ENCODE peak calls at places on chromosomes 16 and 17, in seven cellular contexts. O is omental fat pad, K is HFF-Myc, Z is left lung, H is epithelial cell of esophagus, T is neural progenitor cell, E is GM23338. N is an unnamed sample.

GRCh38 chr17:33929181-33929724 is 325.8 kb upstream of the CCL2 start:
- DNase-seq in T (peak), O (no peak), E (peak), H (no peak), K (no peak), Z (no peak), N (no peak)

GRCh38 chr17:38578229-38578628 is 27.5 kb downstream of the SRCIN1 start:
- DNase-seq in Z (no peak), O (no peak), K (no peak), H (no peak), E (peak), T (peak), N (no peak)

GRCh38 chr16:46857261-46857962 is 26.4 kb upstream of the C16orf87 start:
- DNase-seq in H (peak), K (peak), Z (no peak), O (no peak), E (peak), T (peak), N (peak)

GRCh38 chr17:64073771-64074703 is 53.6 kb upstream of the ICAM2 start:
- DNase-seq in E (no peak), Z (no peak), O (no peak), T (no peak), H (no peak), K (no peak), N (no peak)

GRCh38 chr17:21199856-21200255 is 14.1 kb downstream of the TMEM11 start:
- DNase-seq in Z (no peak), E (peak), K (no peak), O (no peak), H (no peak), T (peak), N (no peak)

GRCh38 chr16:83549836-83550569 is 257.8 kb upstream of the HSBP1 start:
- DNase-seq in H (no peak), O (no peak), E (no peak), K (no peak), T (peak), Z (no peak), N (no peak)

GRCh38 chr16:84065536-84066132 is 23.0 kb upstream of the SLC38A8 start:
- DNase-seq in E (peak), H (peak), O (peak), Z (no peak), K (peak), T (peak), N (peak)

GRCh38 chr17:45115015-45115625 is 17.2 kb downstream of the PLCD3 start:
- DNase-seq in K (no peak), Z (no peak), T (no peak), E (no peak), H (no peak), O (no peak), N (no peak)

GRCh38 chr17:79415365-79415764 is 195.5 kb downstream of the RBFOX3 start:
- DNase-seq in Z (no peak), T (no peak), K (no peak), H (no peak), O (no peak), E (no peak), N (no peak)

GRCh38 chr17:44941712-44942331 is 5.8 kb downstream of the KIF18B start:
- DNase-seq in H (no peak), O (no peak), Z (no peak), K (no peak), E (no peak), T (no peak), N (no peak)

GRCh38 chr16:86078121-86078600 is 179.2 kb downstream of the IRF8 start:
- DNase-seq in E (no peak), Z (peak), T (no peak), O (no peak), K (no peak), H (no peak), N (no peak)

GRCh38 chr16:28191364-28191985 is 20.3 kb downstream of the XPO6 start:
- DNase-seq in H (peak), T (no peak), O (no peak), Z (no peak), E (no peak), K (no peak), N (peak)

GRCh38 chr17:57986841-57987581 is 1.0 kb downstream of the VEZF1 start:
- DNase-seq in T (peak), H (peak), K (no peak), Z (peak), E (peak), O (no peak), N (no peak)

GRCh38 chr16:54431041-54431996 is 144.7 kb upstream of the IRX3 start:
- DNase-seq in O (no peak), T (no peak), E (no peak), H (no peak), Z (no peak), K (peak), N (no peak)

GRCh38 chr16:77877712-77878111 is 89.3 kb downstream of the VAT1L start:
- DNase-seq in Z (no peak), H (peak), O (no peak), E (no peak), T (no peak), K (peak), N (peak)

GRCh38 chr17:53749178-53749577 is 73.5 kb upstream of the KIF2B start:
- DNase-seq in O (no peak), Z (no peak), T (peak), H (peak), K (no peak), E (peak), N (peak)

GRCh38 chr17:28570716-28571254 is 539 bp downstream of the PIGS start:
- DNase-seq in H (peak), E (peak), T (peak), O (no peak), K (no peak), Z (peak), N (no peak)

GRCh38 chr16:83561876-83562275 is 245.9 kb upstream of the HSBP1 start:
- DNase-seq in O (no peak), K (no peak), E (peak), H (peak), T (peak), Z (no peak), N (no peak)

GRCh38 chr17:77936881-77937280 is 21.6 kb upstream of the TNRC6C start:
- DNase-seq in T (no peak), Z (no peak), K (no peak), H (no peak), O (no peak), E (no peak), N (no peak)

GRCh38 chr17:40031706-40032105 is 16.5 kb downstream of the CSF3 start:
- DNase-seq in H (no peak), E (no peak), Z (no peak), K (no peak), O (no peak), T (no peak), N (no peak)

GRCh38 chr16:54806961-54807360 is 123.7 kb upstream of the IRX5 start:
- DNase-seq in E (no peak), O (no peak), H (no peak), T (no peak), Z (no peak), K (no peak), N (no peak)

GRCh38 chr16:19601083-19601976 is 45.8 kb downstream of the VPS35L start:
- DNase-seq in Z (no peak), K (no peak), H (peak), T (peak), E (peak), O (no peak), N (peak)

GRCh38 chr16:4136229-4136813 is 20.1 kb upstream of the ADCY9 start:
- DNase-seq in H (peak), O (no peak), E (peak), T (no peak), K (no peak), Z (peak), N (peak)

GRCh38 chr16:89121691-89122321 is 28.2 kb downstream of the ACSF3 start:
- DNase-seq in Z (no peak), T (no peak), O (no peak), H (no peak), E (no peak), K (no peak), N (no peak)

GRCh38 chr17:57104461-57105175 is 19.6 kb downstream of the AKAP1 start:
- DNase-seq in T (no peak), Z (no peak), K (peak), E (no peak), O (no peak), H (no peak), N (no peak)

GRCh38 chr17:81251943-81252301 is 12.8 kb downstream of the NDUFAF8 start:
- DNase-seq in Z (no peak), O (no peak), T (no peak), K (no peak), H (no peak), E (no peak), N (no peak)

GRCh38 chr16:89096768-89097527 is 3.3 kb downstream of the ACSF3 start:
- DNase-seq in O (no peak), H (no peak), K (no peak), E (no peak), Z (no peak), T (no peak), N (no peak)

GRCh38 chr16:80288616-80289015 is 252.2 kb upstream of the DYNLRB2 start:
- DNase-seq in T (no peak), O (no peak), Z (no peak), K (no peak), E (no peak), H (no peak), N (no peak)

GRCh38 chr17:83189673-83190385 is 110.4 kb downstream of the METRNL start:
- DNase-seq in Z (peak), K (peak), O (peak), H (no peak), T (no peak), E (no peak), N (no peak)

GRCh38 chr16:79093554-79093967 is 507.0 kb downstream of the MAF start:
- DNase-seq in K (no peak), H (no peak), E (no peak), Z (peak), T (no peak), O (no peak), N (no peak)

GRCh38 chr17:15942207-15942833 is 2.6 kb upstream of the ADORA2B start:
- DNase-seq in E (no peak), K (no peak), Z (peak), T (no peak), O (no peak), H (peak), N (no peak)

GRCh38 chr16:21001262-21001661 is 100.7 kb downstream of the LYRM1 start:
- DNase-seq in Z (no peak), T (peak), E (peak), O (no peak), K (peak), H (peak), N (no peak)

GRCh38 chr16:50369133-50369804 is 481 bp upstream of the BRD7 start:
- DNase-seq in H (no peak), E (no peak), K (no peak), Z (no peak), O (no peak), T (no peak), N (no peak)

GRCh38 chr17:41907185-41907556 is 11.6 kb downstream of the ACLY start:
- DNase-seq in T (no peak), K (peak), E (no peak), Z (no peak), O (no peak), H (no peak), N (no peak)

GRCh38 chr16:67430504-67431076 is 331 bp upstream of the HSD11B2 start:
- DNase-seq in Z (no peak), O (no peak), K (no peak), H (peak), E (peak), T (peak), N (peak)

GRCh38 chr17:77160032-77160876 is 19.5 kb downstream of the SEC14L1 start:
- DNase-seq in E (no peak), H (no peak), O (no peak), T (no peak), K (no peak), Z (no peak), N (no peak)

GRCh38 chr17:82215972-82216300 is 3.3 kb upstream of the CCDC57 start:
- DNase-seq in K (no peak), O (no peak), T (no peak), H (no peak), E (no peak), Z (no peak), N (no peak)

GRCh38 chr17:82734987-82735866 is at the start of gene FN3K:
- DNase-seq in T (peak), O (no peak), E (peak), K (no peak), H (peak), Z (peak), N (peak)

DNA sequence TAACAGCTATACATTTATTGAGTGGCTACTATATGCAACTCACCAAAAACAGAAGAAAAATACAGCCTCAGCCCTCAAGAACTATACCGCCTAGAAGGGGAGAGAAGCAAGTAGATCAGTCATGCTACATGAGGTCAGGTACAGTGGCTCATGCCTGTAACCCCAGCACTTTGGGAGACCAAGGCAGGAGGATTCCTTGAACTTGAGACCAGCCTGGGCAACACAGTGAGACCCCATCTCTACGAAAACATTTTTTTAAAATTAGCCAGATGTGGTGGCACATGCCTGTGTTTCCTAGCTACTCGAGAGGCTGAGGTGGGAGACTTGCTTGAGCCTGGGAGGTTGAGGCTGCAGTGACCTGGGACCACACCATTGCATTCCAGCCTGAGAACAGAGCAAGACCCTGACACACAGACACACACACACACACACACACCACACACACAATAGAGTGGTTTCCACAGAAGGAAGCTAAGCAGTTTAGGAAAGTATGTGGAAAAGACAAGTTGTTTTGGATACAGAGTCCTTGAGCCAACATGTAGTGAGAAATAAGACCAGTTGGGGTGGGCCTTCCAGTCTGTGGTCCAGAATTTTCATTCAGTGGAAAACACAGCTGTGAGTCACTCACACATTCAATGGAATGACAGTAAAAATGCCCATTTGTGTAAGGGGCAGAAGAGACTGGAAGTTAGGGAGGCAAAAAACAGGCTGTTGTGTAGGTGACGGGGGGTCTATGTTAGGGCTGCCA is 10.8 kb upstream of the SNTB2 start:
- DNase-seq in Z (no peak), O (no peak), K (no peak), E (no peak), H (no peak), T (no peak), N (no peak)
- TF ChIP-seq CTCF in Z (no peak), O (no peak), K (no peak), E (no peak), H (no peak), T (no peak), N (no peak)

DNA sequence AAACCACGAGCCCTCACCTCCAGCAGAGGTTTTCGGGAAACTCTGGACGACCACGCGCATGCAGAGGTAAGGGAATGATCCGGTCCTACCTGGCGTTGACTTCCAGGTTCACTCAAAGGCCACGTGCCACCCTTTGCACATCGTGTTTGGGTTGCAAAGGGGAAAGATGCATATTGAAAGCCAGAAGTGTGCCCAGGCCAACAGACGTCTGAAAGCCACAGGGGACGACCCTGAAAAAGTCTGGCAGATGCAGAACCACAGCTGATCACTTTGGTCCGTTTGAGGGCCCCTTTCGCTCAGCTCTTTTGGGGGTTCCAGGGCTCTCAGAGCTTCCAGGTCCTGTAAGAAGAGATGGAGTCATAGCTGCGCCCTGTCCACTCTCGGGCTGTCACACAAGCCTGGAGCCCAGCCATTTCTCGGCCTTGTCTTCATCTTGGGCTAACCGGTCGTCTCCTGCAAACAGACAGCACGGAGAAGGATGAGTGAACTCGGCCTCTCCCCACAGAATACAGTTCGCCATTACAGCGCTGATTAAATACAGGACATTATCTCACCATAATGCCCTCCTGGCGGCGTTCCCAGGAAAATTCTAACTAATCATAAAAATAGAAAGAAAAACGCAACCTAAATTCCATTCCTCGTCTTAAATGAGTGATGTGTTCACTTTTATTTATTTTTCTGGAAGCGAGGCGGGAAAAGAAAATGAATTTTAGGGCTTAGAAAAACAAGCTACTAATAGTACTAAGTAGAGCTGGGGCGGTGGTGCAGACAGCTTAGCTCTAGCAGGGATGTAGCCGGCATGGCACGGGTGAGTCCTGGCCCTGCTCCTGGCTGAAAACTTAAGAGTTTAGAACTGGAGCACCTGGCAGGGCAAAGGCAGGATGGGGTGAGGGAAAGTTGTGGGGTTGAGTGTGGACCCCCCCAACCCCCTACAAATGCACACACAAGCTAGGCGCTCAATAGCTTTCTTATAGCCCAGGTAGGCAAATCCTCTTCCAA is 45.5 kb upstream of the ZFHX3 start:
- DNase-seq in O (no peak), H (no peak), Z (no peak), T (no peak), K (no peak), E (no peak), N (no peak)
- TF ChIP-seq CTCF in O (no peak), H (no peak), Z (no peak), T (no peak), K (no peak), E (no peak), N (no peak)

GRCh38 chr17:67833946-67834631 is 8.8 kb downstream of the BPTF start:
- DNase-seq in E (peak), T (peak), Z (no peak), K (no peak), O (no peak), H (no peak), N (no peak)
- TF ChIP-seq CTCF in E (peak), T (peak), Z (no peak), K (peak), O (no peak), H (no peak), N (no peak)

GRCh38 chr17:55601874-55602364 is 90.7 kb upstream of the SMIM36 start:
- DNase-seq in K (no peak), H (peak), Z (no peak), E (peak), T (peak), O (no peak), N (peak)
- TF ChIP-seq CTCF in K (peak), H (peak), Z (peak), E (peak), T (peak), O (peak), N (peak)

DNA sequence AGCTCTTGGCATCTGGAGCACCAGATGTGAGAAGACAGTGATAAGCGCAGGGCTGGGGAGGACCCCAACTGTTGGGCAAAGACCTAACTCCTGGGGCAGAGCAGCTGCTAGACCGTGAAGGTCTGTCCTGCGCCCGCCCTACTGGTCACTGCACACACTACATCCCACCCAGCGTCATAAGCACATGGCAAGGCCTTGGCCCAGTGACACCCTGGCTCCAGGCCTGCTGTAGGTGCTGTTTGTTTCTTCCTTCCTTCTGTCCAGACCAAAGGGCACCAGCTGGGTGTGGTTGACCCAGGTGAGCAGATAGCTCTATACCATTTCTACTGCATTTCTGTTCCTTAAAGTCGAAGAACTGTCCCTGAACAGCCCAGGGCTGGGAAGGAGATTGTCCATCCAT is 6.4 kb downstream of the TRPV3 start:
- DNase-seq in O (no peak), K (no peak), H (no peak), T (no peak), E (peak), Z (no peak), N (no peak)
- TF ChIP-seq CTCF in O (no peak), K (peak), H (no peak), T (peak), E (peak), Z (no peak), N (no peak)

GRCh38 chr16:1061769-1062505 is 10.6 kb upstream of the SSTR5 start:
- DNase-seq in T (no peak), Z (no peak), H (no peak), O (no peak), E (no peak), K (no peak), N (no peak)
- TF ChIP-seq CTCF in T (no peak), Z (no peak), H (no peak), O (no peak), E (no peak), K (no peak), N (no peak)